ENCODE peak calls at places on chromosomes 4 and X, in ten cellular contexts. B is transverse colon, K is HepG2, J is lung, V is left lung, X is ovary, E is WERI-Rb-1, I is astrocyte, O is left ventricle myocardium inferior, M is BJ. R is an unnamed sample.

GRCh38 chrX:71168134-71168533 is 23.5 kb downstream of the NLGN3 start:
- DNase-seq in O (no peak), I (no peak), B (no peak), V (no peak), M (no peak), J (no peak), K (peak; percentile 24), E (no peak), X (no peak), R (no peak)

GRCh38 chr4:53963336-53963735 is 101.1 kb downstream of the CHIC2 start:
- DNase-seq in V (no peak), O (no peak), E (no peak), I (no peak), K (no peak), B (no peak), M (no peak), X (no peak), J (no peak), R (no peak)

GRCh38 chr4:156193800-156194199 is 240.1 kb upstream of the CTSO start:
- DNase-seq in X (no peak), E (no peak), K (no peak), V (no peak), I (peak; percentile 43), O (no peak), M (no peak), B (peak; percentile 18), J (no peak), R (no peak)

GRCh38 chr4:158810487-158811215 is 41.8 kb downstream of the FNIP2 start:
- DNase-seq in E (peak; percentile 30), I (peak; percentile 100), M (peak; percentile 97), J (peak; percentile 41), X (peak; percentile 28), B (peak; percentile 76), O (peak; percentile 35), V (no peak), K (no peak), R (no peak)

GRCh38 chrX:44062842-44063241 is 89.7 kb upstream of the NDP start:
- DNase-seq in I (no peak), E (no peak), K (no peak), O (no peak), M (no peak), J (no peak), X (no peak), B (no peak), V (no peak), R (no peak)

GRCh38 chr4:140296335-140296753 is 77.1 kb upstream of the SCOC start:
- DNase-seq in E (peak; percentile 60), K (peak; percentile 6), M (peak; percentile 68), B (peak; percentile 40), I (peak; percentile 79), O (peak; percentile 51), V (no peak), X (peak; percentile 65), J (peak; percentile 32), R (no peak)

GRCh38 chrX:117957128-117957527 is 159.5 kb downstream of the KLHL13 start:
- DNase-seq in M (no peak), E (no peak), O (no peak), V (no peak), B (no peak), I (peak; percentile 55), K (no peak), X (no peak), J (no peak), R (no peak)

GRCh38 chr4:52510939-52511583 is 148.0 kb downstream of the USP46 start:
- DNase-seq in X (no peak), I (no peak), V (no peak), E (no peak), J (no peak), B (no peak), O (no peak), M (no peak), K (no peak), R (no peak)

GRCh38 chr4:82491251-82491960 is 61.0 kb downstream of the ENOPH1 start:
- DNase-seq in K (no peak), E (no peak), B (no peak), J (no peak), V (no peak), I (no peak), O (no peak), M (no peak), X (no peak), R (no peak)

GRCh38 chr4:188023682-188024081 is 28.1 kb downstream of the ZFP42 start:
- DNase-seq in E (no peak), I (peak; percentile 20), O (no peak), B (no peak), X (no peak), M (no peak), V (no peak), K (no peak), J (no peak), R (no peak)

GRCh38 chr4:63742882-63743281 is 666.4 kb downstream of the TECRL start:
- DNase-seq in E (no peak), V (no peak), K (no peak), I (no peak), M (no peak), O (no peak), X (no peak), B (no peak), J (no peak), R (no peak)

GRCh38 chrX:27976284-27976683 is 5.0 kb downstream of the DCAF8L1 start:
- DNase-seq in E (no peak), M (no peak), J (no peak), B (no peak), K (no peak), I (no peak), V (no peak), O (no peak), X (no peak), R (no peak)

DNA sequence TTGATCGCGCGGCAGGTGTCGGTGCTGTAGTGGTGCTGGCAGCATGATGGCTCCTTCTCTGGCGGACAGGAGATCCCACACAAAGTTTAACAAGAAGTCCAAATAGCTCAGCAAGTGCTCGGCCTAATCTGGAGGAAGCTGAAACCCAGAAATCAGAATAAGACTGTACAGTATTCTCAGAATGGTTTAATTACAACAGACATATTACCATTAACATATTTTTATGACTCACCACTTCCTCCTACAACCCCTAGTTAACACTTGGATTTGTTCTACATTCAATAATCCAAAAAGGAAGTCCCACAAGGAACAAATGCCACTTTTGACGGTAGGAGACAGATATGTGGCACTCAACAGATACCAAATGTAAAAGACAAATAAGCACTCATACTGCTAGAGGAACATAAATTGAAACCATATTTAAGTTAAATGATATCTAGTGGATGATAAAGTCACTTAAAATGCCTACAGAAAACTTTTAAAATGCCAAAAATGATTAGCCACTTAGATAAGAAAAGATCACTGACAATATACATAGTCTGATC is 91.2 kb downstream of the HUWE1 start:
- DNase-seq in B (no peak), I (no peak), J (no peak), O (no peak), M (no peak), X (no peak), E (no peak), K (no peak), V (no peak), R (no peak)
- H3K36me3 ChIP-seq in B (peaks cover 18% of the 10 kb centered on the region), I (peaks cover 58% of the 10 kb centered on the region), J (peaks cover 30% of the 10 kb centered on the region), O (peaks cover 68% of the 10 kb centered on the region), M (peaks cover 11% of the 10 kb centered on the region), X (no peaks in the 10 kb centered on the region), E (peaks cover 59% of the 10 kb centered on the region), K (peaks cover 58% of the 10 kb centered on the region), V (no peaks in the 10 kb centered on the region), R (peaks cover 39% of the 10 kb centered on the region)

DNA sequence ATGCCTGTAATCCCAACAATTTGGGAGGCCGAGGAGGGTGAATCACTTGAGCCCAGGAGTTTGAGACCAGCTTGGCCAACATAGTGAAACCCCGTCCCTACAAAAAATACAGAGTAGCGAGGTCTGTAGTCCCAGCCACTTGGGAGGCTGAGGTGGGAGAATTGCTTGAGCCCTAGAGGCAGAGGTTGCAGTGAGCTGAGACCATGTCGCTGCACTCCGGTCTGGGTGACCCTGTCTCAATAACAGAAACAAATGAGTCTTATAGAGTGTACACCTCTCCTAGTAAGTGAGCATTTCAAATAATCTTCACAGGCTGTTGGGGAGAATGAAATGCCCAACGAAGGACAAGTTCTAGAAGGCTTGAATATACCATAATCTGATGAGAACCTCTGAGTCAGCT is 5.5 kb downstream of the UCHL1 start:
- DNase-seq in I (no peak), K (no peak), X (no peak), B (no peak), O (no peak), J (no peak), M (no peak), E (no peak), V (no peak), R (no peak)
- H3K36me3 ChIP-seq in I (peaks cover 71% of the 10 kb centered on the region), K (no peaks in the 10 kb centered on the region), X (no peaks in the 10 kb centered on the region), B (no peaks in the 10 kb centered on the region), O (no peaks in the 10 kb centered on the region), J (no peaks in the 10 kb centered on the region), M (peaks cover 22% of the 10 kb centered on the region), E (peaks cover 92% of the 10 kb centered on the region), V (no peaks in the 10 kb centered on the region), R (no peaks in the 10 kb centered on the region)

GRCh38 chrX:24151513-24151912 is 2.0 kb downstream of the ZFX start:
- DNase-seq in J (no peak), B (no peak), O (no peak), E (no peak), I (no peak), K (no peak), V (no peak), X (peak; percentile 34), M (no peak), R (no peak)

GRCh38 chrX:24154490-24155034 is 5.0 kb downstream of the ZFX start:
- DNase-seq in K (no peak), B (no peak), J (no peak), V (no peak), E (no peak), X (no peak), M (no peak), I (no peak), O (no peak), R (no peak)

GRCh38 chrX:24156177-24156576 is 6.6 kb downstream of the ZFX start:
- DNase-seq in B (no peak), V (no peak), I (no peak), K (no peak), E (no peak), X (no peak), O (no peak), M (no peak), J (no peak), R (no peak)

GRCh38 chrX:24153175-24153795 is 3.8 kb downstream of the ZFX start:
- DNase-seq in B (no peak), I (no peak), M (no peak), O (no peak), V (no peak), J (no peak), X (no peak), K (no peak), E (no peak), R (no peak)

DNA sequence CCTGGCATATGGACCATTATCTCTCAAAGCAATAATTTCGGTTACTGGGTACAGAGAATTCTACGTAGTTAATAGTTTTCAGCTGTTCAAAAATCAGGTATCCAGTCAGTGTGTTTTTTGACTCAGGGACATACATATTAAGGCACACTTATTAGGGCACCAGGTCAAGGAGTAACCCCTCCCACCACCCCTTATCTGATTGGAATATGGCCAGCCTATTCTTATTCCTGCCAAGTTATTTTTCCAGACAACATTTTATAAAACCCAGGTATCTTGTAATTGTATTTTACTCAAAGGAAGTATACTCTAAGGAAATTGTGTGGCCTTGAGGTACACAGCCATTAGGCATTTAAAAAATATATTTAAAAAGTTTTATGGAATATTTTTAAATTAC is 4.3 kb downstream of the ZFX start:
- DNase-seq in V (no peak), M (no peak), B (no peak), O (no peak), X (no peak), K (no peak), I (no peak), J (no peak), E (no peak), R (no peak)
- H3K36me3 ChIP-seq in V (peaks cover 2% of the 10 kb centered on the region), M (no peaks in the 10 kb centered on the region), B (no peaks in the 10 kb centered on the region), O (no peaks in the 10 kb centered on the region), X (no peaks in the 10 kb centered on the region), K (peaks cover 3% of the 10 kb centered on the region), I (peaks cover 5% of the 10 kb centered on the region), J (no peaks in the 10 kb centered on the region), E (peaks cover 36% of the 10 kb centered on the region), R (no peaks in the 10 kb centered on the region)

GRCh38 chr4:77065382-77065781 is 10.4 kb downstream of the CCNI start:
- DNase-seq in B (no peak), M (no peak), I (peak; percentile 67), J (no peak), K (no peak), V (no peak), E (no peak), X (no peak), O (no peak), R (no peak)
- H3K36me3 ChIP-seq in B (peaks cover 31% of the 10 kb centered on the region), M (peaks cover 7% of the 10 kb centered on the region), I (peaks cover 21% of the 10 kb centered on the region), J (peaks cover 14% of the 10 kb centered on the region), K (peaks cover 40% of the 10 kb centered on the region), V (no peaks in the 10 kb centered on the region), E (peaks cover 53% of the 10 kb centered on the region), X (no peaks in the 10 kb centered on the region), O (peaks cover 51% of the 10 kb centered on the region), R (peaks cover 76% of the 10 kb centered on the region)

R was measured in spleen.